ENCODE peak calls at places on chromosome 11, in eight cellular contexts. One of them, this sample, is unnamed.
A peak's percentile ranks its signal among the peaks of the same experiment; 100 is the strongest.

GRCh38 chr11:63610604-63611394 is 3.4 kb downstream of the PLAAT3 start:
- DNase-seq in mesendoderm: peak; percentile 57
- DNase-seq in stimulated activated CD4-positive, alpha-beta T cell treated with anti-CD3 and anti-CD28 coated beads, Interleukin-1b, Interleukin-23, amount 100 ng/mL, for 1 hour: no peak
- DNase-seq in PC-9: peak; percentile 53
- DNase-seq in NCI-H1417: peak; percentile 82
- DNase-seq in anterior cingulate cortex: no peak
- DNase-seq in upper lobe of right lung: no peak
- DNase-seq in endothelial cell: no peak
- DNase-seq in this sample: no peak

GRCh38 chr11:94032066-94032465 is 10.9 kb downstream of the HEPHL1 start:
- DNase-seq in stimulated activated CD4-positive, alpha-beta T cell treated with anti-CD3 and anti-CD28 coated beads, Interleukin-1b, Interleukin-23, amount 100 ng/mL, for 1 hour: no peak
- DNase-seq in upper lobe of right lung: no peak
- DNase-seq in NCI-H1417: no peak
- DNase-seq in anterior cingulate cortex: no peak
- DNase-seq in mesendoderm: no peak
- DNase-seq in endothelial cell: no peak
- DNase-seq in PC-9: no peak
- DNase-seq in this sample: no peak

GRCh38 chr11:35420371-35420770 is 1.0 kb upstream of the SLC1A2 start:
- DNase-seq in upper lobe of right lung: peak; percentile 69
- DNase-seq in mesendoderm: peak; percentile 25
- DNase-seq in NCI-H1417: no peak
- DNase-seq in PC-9: no peak
- DNase-seq in stimulated activated CD4-positive, alpha-beta T cell treated with anti-CD3 and anti-CD28 coated beads, Interleukin-1b, Interleukin-23, amount 100 ng/mL, for 1 hour: no peak
- DNase-seq in endothelial cell: no peak
- DNase-seq in anterior cingulate cortex: no peak
- DNase-seq in this sample: no peak

GRCh38 chr11:10333490-10333889 is 28.6 kb downstream of the ADM start:
- DNase-seq in endothelial cell: no peak
- DNase-seq in anterior cingulate cortex: no peak
- DNase-seq in upper lobe of right lung: no peak
- DNase-seq in stimulated activated CD4-positive, alpha-beta T cell treated with anti-CD3 and anti-CD28 coated beads, Interleukin-1b, Interleukin-23, amount 100 ng/mL, for 1 hour: no peak
- DNase-seq in NCI-H1417: no peak
- DNase-seq in mesendoderm: no peak
- DNase-seq in PC-9: no peak
- DNase-seq in this sample: no peak

GRCh38 chr11:64802370-64803162 is 448 bp downstream of the MAP4K2 start:
- DNase-seq in anterior cingulate cortex: peak; percentile 52
- DNase-seq in PC-9: no peak
- DNase-seq in endothelial cell: no peak
- DNase-seq in stimulated activated CD4-positive, alpha-beta T cell treated with anti-CD3 and anti-CD28 coated beads, Interleukin-1b, Interleukin-23, amount 100 ng/mL, for 1 hour: no peak
- DNase-seq in mesendoderm: peak; percentile 17
- DNase-seq in NCI-H1417: no peak
- DNase-seq in upper lobe of right lung: no peak
- DNase-seq in this sample: no peak

GRCh38 chr11:1877211-1878133 is 14.2 kb downstream of the PRR33 start:
- DNase-seq in mesendoderm: peak; percentile 36
- DNase-seq in PC-9: peak; percentile 32
- DNase-seq in stimulated activated CD4-positive, alpha-beta T cell treated with anti-CD3 and anti-CD28 coated beads, Interleukin-1b, Interleukin-23, amount 100 ng/mL, for 1 hour: no peak
- DNase-seq in endothelial cell: no peak
- DNase-seq in anterior cingulate cortex: no peak
- DNase-seq in NCI-H1417: no peak
- DNase-seq in upper lobe of right lung: peak; percentile 65
- DNase-seq in this sample: no peak

GRCh38 chr11:66317766-66318575 is 1.1 kb upstream of the CD248 start:
- DNase-seq in anterior cingulate cortex: no peak
- DNase-seq in upper lobe of right lung: peak; percentile 70
- DNase-seq in endothelial cell: no peak
- DNase-seq in PC-9: no peak
- DNase-seq in NCI-H1417: no peak
- DNase-seq in mesendoderm: peak; percentile 80
- DNase-seq in stimulated activated CD4-positive, alpha-beta T cell treated with anti-CD3 and anti-CD28 coated beads, Interleukin-1b, Interleukin-23, amount 100 ng/mL, for 1 hour: no peak
- DNase-seq in this sample: peak; percentile 85

GRCh38 chr11:128179049-128179448 is 408.3 kb downstream of the ETS1 start:
- DNase-seq in PC-9: no peak
- DNase-seq in mesendoderm: no peak
- DNase-seq in NCI-H1417: no peak
- DNase-seq in endothelial cell: no peak
- DNase-seq in stimulated activated CD4-positive, alpha-beta T cell treated with anti-CD3 and anti-CD28 coated beads, Interleukin-1b, Interleukin-23, amount 100 ng/mL, for 1 hour: no peak
- DNase-seq in anterior cingulate cortex: no peak
- DNase-seq in upper lobe of right lung: no peak
- DNase-seq in this sample: no peak

GRCh38 chr11:1645357-1645821 is 15.8 kb downstream of the KRTAP5-5 start:
- DNase-seq in PC-9: no peak
- DNase-seq in mesendoderm: no peak
- DNase-seq in anterior cingulate cortex: no peak
- DNase-seq in NCI-H1417: no peak
- DNase-seq in endothelial cell: no peak
- DNase-seq in upper lobe of right lung: no peak
- DNase-seq in stimulated activated CD4-positive, alpha-beta T cell treated with anti-CD3 and anti-CD28 coated beads, Interleukin-1b, Interleukin-23, amount 100 ng/mL, for 1 hour: no peak
- DNase-seq in this sample: no peak

GRCh38 chr11:66280428-66280827 is 2.5 kb downstream of the CNIH2 start:
- DNase-seq in stimulated activated CD4-positive, alpha-beta T cell treated with anti-CD3 and anti-CD28 coated beads, Interleukin-1b, Interleukin-23, amount 100 ng/mL, for 1 hour: no peak
- DNase-seq in mesendoderm: no peak
- DNase-seq in upper lobe of right lung: no peak
- DNase-seq in PC-9: no peak
- DNase-seq in endothelial cell: no peak
- DNase-seq in NCI-H1417: no peak
- DNase-seq in anterior cingulate cortex: peak; percentile 38
- DNase-seq in this sample: no peak

GRCh38 chr11:615453-616319 is at the start of gene IRF7:
- DNase-seq in upper lobe of right lung: peak; percentile 99
- DNase-seq in mesendoderm: peak; percentile 92
- DNase-seq in NCI-H1417: peak; percentile 96
- DNase-seq in stimulated activated CD4-positive, alpha-beta T cell treated with anti-CD3 and anti-CD28 coated beads, Interleukin-1b, Interleukin-23, amount 100 ng/mL, for 1 hour: peak; percentile 62
- DNase-seq in PC-9: peak; percentile 87
- DNase-seq in endothelial cell: peak; percentile 87
- DNase-seq in anterior cingulate cortex: no peak
- DNase-seq in this sample: peak; percentile 94

GRCh38 chr11:116993599-116993998 is 104.6 kb downstream of the SIK3 start:
- DNase-seq in stimulated activated CD4-positive, alpha-beta T cell treated with anti-CD3 and anti-CD28 coated beads, Interleukin-1b, Interleukin-23, amount 100 ng/mL, for 1 hour: no peak
- DNase-seq in anterior cingulate cortex: no peak
- DNase-seq in PC-9: no peak
- DNase-seq in upper lobe of right lung: no peak
- DNase-seq in NCI-H1417: no peak
- DNase-seq in mesendoderm: peak; percentile 69
- DNase-seq in endothelial cell: peak; percentile 23
- DNase-seq in this sample: no peak

GRCh38 chr11:77090373-77091111 is 12.1 kb upstream of the OMP start:
- DNase-seq in endothelial cell: no peak
- DNase-seq in stimulated activated CD4-positive, alpha-beta T cell treated with anti-CD3 and anti-CD28 coated beads, Interleukin-1b, Interleukin-23, amount 100 ng/mL, for 1 hour: no peak
- DNase-seq in mesendoderm: no peak
- DNase-seq in PC-9: no peak
- DNase-seq in NCI-H1417: no peak
- DNase-seq in upper lobe of right lung: peak; percentile 57
- DNase-seq in anterior cingulate cortex: no peak
- DNase-seq in this sample: no peak

GRCh38 chr11:60775420-60775961 is 9.6 kb upstream of the MS4A10 start:
- DNase-seq in stimulated activated CD4-positive, alpha-beta T cell treated with anti-CD3 and anti-CD28 coated beads, Interleukin-1b, Interleukin-23, amount 100 ng/mL, for 1 hour: peak; percentile 63
- DNase-seq in PC-9: peak; percentile 87
- DNase-seq in anterior cingulate cortex: peak; percentile 73
- DNase-seq in endothelial cell: peak; percentile 90
- DNase-seq in NCI-H1417: peak; percentile 76
- DNase-seq in upper lobe of right lung: peak; percentile 72
- DNase-seq in mesendoderm: peak; percentile 96
- DNase-seq in this sample: peak; percentile 93

GRCh38 chr11:130629039-130629438 is 180.6 kb downstream of the ADAMTS15 start:
- DNase-seq in anterior cingulate cortex: no peak
- DNase-seq in stimulated activated CD4-positive, alpha-beta T cell treated with anti-CD3 and anti-CD28 coated beads, Interleukin-1b, Interleukin-23, amount 100 ng/mL, for 1 hour: no peak
- DNase-seq in endothelial cell: no peak
- DNase-seq in PC-9: peak; percentile 34
- DNase-seq in upper lobe of right lung: no peak
- DNase-seq in NCI-H1417: no peak
- DNase-seq in mesendoderm: no peak
- DNase-seq in this sample: no peak

GRCh38 chr11:84993386-84993785 is 633.8 kb downstream of the DLG2 start:
- DNase-seq in endothelial cell: peak; percentile 24
- DNase-seq in upper lobe of right lung: no peak
- DNase-seq in anterior cingulate cortex: no peak
- DNase-seq in stimulated activated CD4-positive, alpha-beta T cell treated with anti-CD3 and anti-CD28 coated beads, Interleukin-1b, Interleukin-23, amount 100 ng/mL, for 1 hour: no peak
- DNase-seq in mesendoderm: peak; percentile 75
- DNase-seq in NCI-H1417: no peak
- DNase-seq in PC-9: peak; percentile 1
- DNase-seq in this sample: no peak

GRCh38 chr11:60942970-60943565 is 8.9 kb downstream of the SLC15A3 start:
- DNase-seq in endothelial cell: no peak
- DNase-seq in PC-9: peak; percentile 86
- DNase-seq in upper lobe of right lung: no peak
- DNase-seq in mesendoderm: no peak
- DNase-seq in stimulated activated CD4-positive, alpha-beta T cell treated with anti-CD3 and anti-CD28 coated beads, Interleukin-1b, Interleukin-23, amount 100 ng/mL, for 1 hour: no peak
- DNase-seq in NCI-H1417: peak; percentile 79
- DNase-seq in anterior cingulate cortex: no peak
- DNase-seq in this sample: peak; percentile 46